ENCODE peak calls at places on chromosome 20, in seven cellular contexts. I is Right ventricle myocardium superior, D is OCI-LY7, E is NCI-H1930, B is amniotic stem cell, W is aorta, K is lower lobe of right lung. T is an unnamed sample.

GRCh38 chr20:36470482-36471062 is 70.7 kb upstream of the MYL9 start:
- DNase-seq in I (no peak), D (peak; percentile 57), E (peak; percentile 52), B (no peak), W (no peak), K (no peak), T (no peak)

GRCh38 chr20:15708984-15709598 is 864.2 kb downstream of the KIF16B start:
- DNase-seq in I (peak; percentile 53), D (peak; percentile 41), E (peak; percentile 63), B (no peak), W (peak; percentile 78), K (peak; percentile 60), T (peak; percentile 86)

GRCh38 chr20:41453006-41453950 is 86.7 kb upstream of the EMILIN3 start:
- DNase-seq in I (no peak), D (no peak), E (no peak), B (no peak), W (no peak), K (no peak), T (no peak)

GRCh38 chr20:44489931-44490330 is 14.3 kb downstream of the TTPAL start:
- DNase-seq in I (no peak), D (no peak), E (no peak), B (no peak), W (no peak), K (no peak), T (no peak)

GRCh38 chr20:9503530-9504251 is 10.7 kb upstream of the LAMP5 start:
- DNase-seq in I (no peak), D (no peak), E (no peak), B (no peak), W (no peak), K (peak; percentile 50), T (no peak)

GRCh38 chr20:2899243-2899642 is 26.0 kb downstream of the PTPRA start:
- DNase-seq in I (no peak), D (no peak), E (no peak), B (no peak), W (no peak), K (no peak), T (no peak)

GRCh38 chr20:32358883-32359632 is 927 bp downstream of the ASXL1 start:
- DNase-seq in I (peak; percentile 83), D (peak; percentile 77), E (peak; percentile 58), B (no peak), W (peak; percentile 90), K (peak; percentile 81), T (peak; percentile 94)

GRCh38 chr20:24718696-24719095 is 230.4 kb upstream of the CST7 start:
- DNase-seq in I (no peak), D (no peak), E (no peak), B (no peak), W (no peak), K (no peak), T (no peak)

GRCh38 chr20:49313271-49313670 is 35.4 kb upstream of the ZNFX1 start:
- DNase-seq in I (no peak), D (no peak), E (no peak), B (no peak), W (no peak), K (no peak), T (no peak)

GRCh38 chr20:45368221-45368980 is 5.4 kb downstream of the SYS1 start:
- DNase-seq in I (no peak), D (peak; percentile 97), E (no peak), B (no peak), W (no peak), K (peak; percentile 60), T (peak; percentile 78)

GRCh38 chr20:11235058-11235457 is 561.3 kb upstream of the JAG1 start:
- DNase-seq in I (no peak), D (no peak), E (no peak), B (no peak), W (no peak), K (no peak), T (no peak)

GRCh38 chr20:5182615-5183254 is 55.9 kb downstream of the CDS2 start:
- DNase-seq in I (no peak), D (no peak), E (no peak), B (no peak), W (no peak), K (no peak), T (no peak)

GRCh38 chr20:63068711-63069367 is 62.1 kb upstream of the BHLHE23 start:
- DNase-seq in I (peak; percentile 14), D (no peak), E (no peak), B (no peak), W (peak; percentile 38), K (peak; percentile 24), T (peak; percentile 55)

GRCh38 chr20:32513031-32513866 is 71.9 kb downstream of the NOL4L start:
- DNase-seq in I (no peak), D (no peak), E (no peak), B (no peak), W (no peak), K (no peak), T (no peak)

GRCh38 chr20:34708621-34709043 is 4.5 kb downstream of the TP53INP2 start:
- DNase-seq in I (peak; percentile 72), D (peak; percentile 60), E (peak; percentile 59), B (no peak), W (peak; percentile 82), K (peak; percentile 57), T (peak; percentile 88)

GRCh38 chr20:40882173-40882572 is 146.4 kb upstream of the TOP1 start:
- DNase-seq in I (no peak), D (peak; percentile 35), E (no peak), B (no peak), W (no peak), K (no peak), T (no peak)

GRCh38 chr20:24651171-24651972 is 181.9 kb downstream of the SYNDIG1 start:
- DNase-seq in I (no peak), D (no peak), E (no peak), B (peak; percentile 29), W (no peak), K (no peak), T (peak; percentile 24)

GRCh38 chr20:22374066-22374465 is 210.3 kb downstream of the FOXA2 start:
- DNase-seq in I (no peak), D (no peak), E (no peak), B (no peak), W (no peak), K (no peak), T (no peak)

GRCh38 chr20:36950432-36951197 is 893 bp downstream of the SAMHD1 start:
- DNase-seq in I (peak; percentile 58), D (peak; percentile 29), E (no peak), B (no peak), W (peak; percentile 79), K (peak; percentile 61), T (no peak)

GRCh38 chr20:1185781-1186334 is 1.1 kb upstream of the TMEM74B start:
- DNase-seq in I (peak; percentile 63), D (peak; percentile 45), E (peak; percentile 62), B (no peak), W (no peak), K (peak; percentile 67), T (no peak)

GRCh38 chr20:21352703-21353102 is 44.6 kb downstream of the NKX2-4 start:
- DNase-seq in I (no peak), D (no peak), E (no peak), B (no peak), W (no peak), K (no peak), T (no peak)

GRCh38 chr20:53657732-53658131 is 64.1 kb upstream of the ZNF217 start:
- DNase-seq in I (no peak), D (no peak), E (no peak), B (no peak), W (no peak), K (no peak), T (no peak)

GRCh38 chr20:8801686-8802085 is 267.2 kb upstream of the PLCB4 start:
- DNase-seq in I (no peak), D (no peak), E (no peak), B (no peak), W (no peak), K (no peak), T (no peak)

GRCh38 chr20:3741846-3742458 is 9.5 kb downstream of the HSPA12B start:
- DNase-seq in I (no peak), D (no peak), E (no peak), B (no peak), W (no peak), K (no peak), T (no peak)

GRCh38 chr20:21490105-21490504 is 23.8 kb downstream of the NKX2-2 start:
- DNase-seq in I (no peak), D (no peak), E (no peak), B (no peak), W (no peak), K (no peak), T (no peak)

GRCh38 chr20:22453244-22454080 is 130.9 kb downstream of the FOXA2 start:
- DNase-seq in I (no peak), D (no peak), E (peak; percentile 72), B (no peak), W (no peak), K (no peak), T (no peak)

GRCh38 chr20:26169506-26169905 is 472.9 kb upstream of the ZNF337 start:
- DNase-seq in I (no peak), D (no peak), E (no peak), B (no peak), W (no peak), K (no peak), T (no peak)

GRCh38 chr20:50569864-50570836 is 60.0 kb downstream of the PTPN1 start:
- DNase-seq in I (no peak), D (peak; percentile 38), E (no peak), B (no peak), W (no peak), K (no peak), T (no peak)

GRCh38 chr20:50728981-50729874 is 2.2 kb upstream of the PARD6B start:
- DNase-seq in I (no peak), D (peak; percentile 18), E (no peak), B (no peak), W (no peak), K (peak; percentile 54), T (no peak)

GRCh38 chr20:56871691-56872090 is 242.6 kb downstream of the TFAP2C start:
- DNase-seq in I (no peak), D (no peak), E (no peak), B (no peak), W (no peak), K (no peak), T (no peak)

GRCh38 chr20:38939686-38940085 is 13.5 kb downstream of the FAM83D start:
- DNase-seq in I (no peak), D (no peak), E (no peak), B (no peak), W (no peak), K (no peak), T (no peak)

GRCh38 chr20:63738687-63739128 is 868 bp upstream of the SLC2A4RG start:
- DNase-seq in I (peak; percentile 84), D (peak; percentile 32), E (no peak), B (no peak), W (peak; percentile 90), K (peak; percentile 79), T (peak; percentile 92)

GRCh38 chr20:56630086-56630493 is 984 bp downstream of the TFAP2C start:
- DNase-seq in I (peak; percentile 47), D (no peak), E (no peak), B (peak; percentile 75), W (no peak), K (peak; percentile 88), T (no peak)

GRCh38 chr20:38308047-38308438 is 4.1 kb downstream of the BPI start:
- DNase-seq in I (no peak), D (no peak), E (no peak), B (no peak), W (no peak), K (no peak), T (no peak)

GRCh38 chr20:20292472-20292871 is 75.4 kb upstream of the INSM1 start:
- DNase-seq in I (no peak), D (no peak), E (no peak), B (no peak), W (no peak), K (no peak), T (no peak)

GRCh38 chr20:3158968-3159431 is 665 bp downstream of the FASTKD5 start:
- DNase-seq in I (no peak), D (peak; percentile 33), E (no peak), B (no peak), W (no peak), K (no peak), T (no peak)

GRCh38 chr20:11694467-11694866 is 223.2 kb upstream of the BTBD3 start:
- DNase-seq in I (no peak), D (no peak), E (no peak), B (no peak), W (no peak), K (no peak), T (no peak)

GRCh38 chr20:19495905-19496703 is 262.0 kb upstream of the RIN2 start:
- DNase-seq in I (no peak), D (no peak), E (no peak), B (no peak), W (peak; percentile 89), K (no peak), T (no peak)